ENCODE peak calls at places on chromosomes 3 and 15, in four cellular contexts. One of them, this sample, is unnamed.

GRCh38 chr3:183291511-183292031 is 38.5 kb downstream of the B3GNT5 start:
- DNase-seq in fibroblast of lung: peak
- DNase-seq in lower leg skin: no peak
- DNase-seq in Caco-2: peak
- DNase-seq in this sample: no peak

GRCh38 chr15:65207280-65207679 is 4.0 kb downstream of the CILP start:
- DNase-seq in Caco-2: no peak
- DNase-seq in fibroblast of lung: no peak
- DNase-seq in lower leg skin: no peak
- DNase-seq in this sample: no peak

GRCh38 chr15:83379574-83379973 is 67.6 kb upstream of the SH3GL3 start:
- DNase-seq in fibroblast of lung: peak
- DNase-seq in lower leg skin: no peak
- DNase-seq in Caco-2: no peak
- DNase-seq in this sample: no peak

GRCh38 chr15:96252148-96252547 is 78.4 kb upstream of the NR2F2 start:
- DNase-seq in fibroblast of lung: no peak
- DNase-seq in Caco-2: peak
- DNase-seq in lower leg skin: no peak
- DNase-seq in this sample: no peak

GRCh38 chr15:28123408-28124023 is 24.4 kb upstream of the OCA2 start:
- DNase-seq in lower leg skin: peak
- DNase-seq in fibroblast of lung: peak
- DNase-seq in Caco-2: peak
- DNase-seq in this sample: no peak

GRCh38 chr3:105187340-105187739 is 179.4 kb upstream of the ALCAM start:
- DNase-seq in fibroblast of lung: no peak
- DNase-seq in lower leg skin: no peak
- DNase-seq in Caco-2: no peak
- DNase-seq in this sample: no peak

GRCh38 chr3:47006145-47006651 is 26.7 kb downstream of the NBEAL2 start:
- DNase-seq in Caco-2: no peak
- DNase-seq in lower leg skin: no peak
- DNase-seq in fibroblast of lung: no peak
- DNase-seq in this sample: no peak

GRCh38 chr15:75966073-75966472 is 46.2 kb downstream of the NRG4 start:
- DNase-seq in fibroblast of lung: peak
- DNase-seq in lower leg skin: no peak
- DNase-seq in Caco-2: no peak
- DNase-seq in this sample: peak

GRCh38 chr15:25900901-25901300 is 37.8 kb upstream of the ATP10A start:
- DNase-seq in lower leg skin: no peak
- DNase-seq in Caco-2: no peak
- DNase-seq in fibroblast of lung: peak
- DNase-seq in this sample: no peak

GRCh38 chr15:66961407-66961884 is 104.0 kb upstream of the SMAD3 start:
- DNase-seq in lower leg skin: no peak
- DNase-seq in fibroblast of lung: peak
- DNase-seq in Caco-2: no peak
- DNase-seq in this sample: no peak

GRCh38 chr15:46304320-46304719 is 669.5 kb downstream of the SQOR start:
- DNase-seq in fibroblast of lung: no peak
- DNase-seq in Caco-2: peak
- DNase-seq in lower leg skin: no peak
- DNase-seq in this sample: no peak
- TF ChIP-seq CTCF in fibroblast of lung: no peak
- TF ChIP-seq CTCF in Caco-2: peak
- TF ChIP-seq CTCF in lower leg skin: no peak
- TF ChIP-seq CTCF in this sample: peak

GRCh38 chr3:157312366-157312745 is 124.3 kb upstream of the PTX3 start:
- DNase-seq in fibroblast of lung: peak
- DNase-seq in lower leg skin: no peak
- DNase-seq in Caco-2: no peak
- DNase-seq in this sample: no peak
- TF ChIP-seq CTCF in fibroblast of lung: no peak
- TF ChIP-seq CTCF in lower leg skin: no peak
- TF ChIP-seq CTCF in Caco-2: no peak
- TF ChIP-seq CTCF in this sample: no peak

GRCh38 chr15:100383302-100384107 is 41.7 kb upstream of the ADAMTS17 start:
- DNase-seq in lower leg skin: no peak
- DNase-seq in Caco-2: peak
- DNase-seq in fibroblast of lung: peak
- DNase-seq in this sample: no peak
- TF ChIP-seq CTCF in lower leg skin: no peak
- TF ChIP-seq CTCF in Caco-2: peak
- TF ChIP-seq CTCF in fibroblast of lung: no peak
- TF ChIP-seq CTCF in this sample: peak

GRCh38 chr3:156554842-156555687 is at the start of gene SSR3:
- DNase-seq in lower leg skin: peak
- DNase-seq in fibroblast of lung: peak
- DNase-seq in Caco-2: peak
- DNase-seq in this sample: peak
- TF ChIP-seq CTCF in lower leg skin: peak
- TF ChIP-seq CTCF in fibroblast of lung: no peak
- TF ChIP-seq CTCF in Caco-2: no peak
- TF ChIP-seq CTCF in this sample: no peak

DNA sequence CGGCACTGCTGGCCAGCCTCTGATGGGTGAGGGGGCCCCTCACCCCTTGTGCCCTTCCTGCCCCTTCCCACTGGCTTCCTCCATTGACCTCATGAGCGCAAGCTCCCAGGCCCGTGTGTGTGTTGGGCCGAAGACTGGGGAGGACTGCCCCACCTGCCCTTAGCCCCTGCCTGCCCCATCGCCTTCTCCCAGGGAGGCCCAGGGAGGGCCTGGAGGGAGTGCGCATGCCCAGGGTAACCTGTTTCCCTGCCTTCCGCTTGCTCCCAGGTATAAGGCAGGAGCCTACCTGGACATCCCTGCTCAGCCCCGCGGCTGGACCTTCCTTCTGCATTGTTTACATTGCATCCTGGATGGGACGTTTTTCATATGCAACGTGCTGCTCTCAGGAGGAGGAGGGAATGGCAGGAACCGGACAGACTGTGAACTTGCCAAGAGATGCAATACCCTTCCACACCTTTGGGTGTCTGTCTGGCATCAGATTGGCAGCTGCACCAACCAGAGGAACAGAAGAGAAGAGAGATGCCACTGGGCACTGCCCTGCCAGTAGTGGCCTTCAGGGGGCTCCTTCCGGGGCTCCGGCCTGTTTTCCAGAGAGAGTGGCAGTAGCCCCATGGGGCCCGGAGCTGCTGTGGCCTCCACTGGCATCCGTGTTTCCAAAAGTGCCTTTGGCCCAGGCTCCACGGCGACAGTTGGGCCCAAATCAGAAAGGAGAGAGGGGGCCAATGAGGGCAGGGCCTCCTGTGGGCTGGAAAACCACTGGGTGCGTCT is 8.8 kb downstream of the DLL4 start:
- DNase-seq in lower leg skin: no peak
- DNase-seq in Caco-2: no peak
- DNase-seq in fibroblast of lung: no peak
- DNase-seq in this sample: no peak
- TF ChIP-seq CTCF in lower leg skin: no peak
- TF ChIP-seq CTCF in Caco-2: no peak
- TF ChIP-seq CTCF in fibroblast of lung: no peak
- TF ChIP-seq CTCF in this sample: no peak

DNA sequence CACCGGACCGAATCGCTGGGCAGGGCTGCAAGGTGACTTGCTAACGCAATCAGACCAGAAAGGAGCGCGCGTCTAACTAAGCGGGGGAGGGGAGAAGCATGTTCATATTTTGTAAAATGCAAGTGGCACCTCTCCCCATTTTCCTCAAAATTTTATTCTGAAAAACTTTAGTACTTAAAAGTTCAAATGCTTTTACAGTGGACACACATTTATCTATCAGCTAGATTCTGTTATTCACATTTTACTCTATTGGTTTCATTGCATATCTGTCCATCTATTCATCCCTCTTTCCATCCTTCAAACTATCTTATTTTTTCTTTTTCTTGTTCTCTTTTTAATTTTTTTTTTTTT is 46.1 kb upstream of the KLHL25 start:
- DNase-seq in lower leg skin: no peak
- DNase-seq in Caco-2: no peak
- DNase-seq in fibroblast of lung: no peak
- DNase-seq in this sample: no peak
- TF ChIP-seq CTCF in lower leg skin: no peak
- TF ChIP-seq CTCF in Caco-2: no peak
- TF ChIP-seq CTCF in fibroblast of lung: no peak
- TF ChIP-seq CTCF in this sample: no peak

DNA sequence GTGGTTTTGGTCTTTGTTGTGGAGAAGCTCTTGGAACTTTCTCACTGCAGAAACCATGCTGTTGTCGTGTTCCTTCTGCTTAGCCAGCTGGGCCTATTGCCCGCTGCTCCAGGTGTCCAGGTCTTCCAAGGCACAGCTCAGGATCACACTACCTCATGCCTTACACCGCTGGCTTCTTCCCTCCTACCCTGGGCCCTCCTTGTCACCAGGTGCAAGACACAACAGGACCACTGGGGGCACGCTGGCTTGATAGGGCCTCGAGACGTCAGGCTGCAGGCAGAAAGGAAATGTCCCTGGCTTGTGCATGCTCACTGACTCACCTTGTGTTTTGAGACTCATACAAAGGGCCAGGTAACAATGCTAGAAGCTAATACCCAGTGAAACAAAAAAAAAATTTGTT is 32.3 kb downstream of the PAQR9 start:
- DNase-seq in fibroblast of lung: no peak
- DNase-seq in Caco-2: no peak
- DNase-seq in lower leg skin: no peak
- DNase-seq in this sample: no peak
- TF ChIP-seq CTCF in fibroblast of lung: no peak
- TF ChIP-seq CTCF in Caco-2: no peak
- TF ChIP-seq CTCF in lower leg skin: no peak
- TF ChIP-seq CTCF in this sample: no peak